ENCODE peak calls at places on chromosomes 7 and 10, in nine cellular contexts. L, Q, T, E, F, O, M, W and P are unnamed samples.

GRCh38 chr7:40148671-40149070 is 13.9 kb downstream of the SUGCT start:
- DNase-seq in W (no peak), E (no peak), F (no peak), M (no peak), T (no peak), L (no peak), O (no peak), Q (no peak), P (no peak)

GRCh38 chr7:105978035-105978434 is 15.0 kb downstream of the CDHR3 start:
- DNase-seq in T (no peak), Q (no peak), W (no peak), F (no peak), O (no peak), M (no peak), E (no peak), L (no peak), P (no peak)

GRCh38 chr7:151243411-151244155 is 4.9 kb downstream of the SMARCD3 start:
- DNase-seq in T (no peak), Q (no peak), E (no peak), W (peak), L (no peak), O (no peak), F (no peak), M (no peak), P (no peak)

GRCh38 chr7:139696547-139696946 is 81.3 kb downstream of the HIPK2 start:
- DNase-seq in O (no peak), M (no peak), W (peak), Q (no peak), E (no peak), L (no peak), T (no peak), F (no peak), P (no peak)

GRCh38 chr7:6729492-6730342 is 23.0 kb upstream of the ZNF12 start:
- DNase-seq in F (peak), M (peak), O (peak), W (peak), L (peak), E (peak), T (peak), Q (peak), P (peak)

GRCh38 chr7:23234569-23235296 is 11.8 kb upstream of the GPNMB start:
- DNase-seq in T (no peak), E (no peak), L (no peak), F (no peak), M (no peak), O (no peak), W (no peak), Q (no peak), P (no peak)

GRCh38 chr10:86992929-86993328 is 24.6 kb downstream of the ADIRF start:
- DNase-seq in E (no peak), T (no peak), M (no peak), F (no peak), O (no peak), L (no peak), W (no peak), Q (peak), P (no peak)

GRCh38 chr7:131235489-131236317 is 92.0 kb upstream of the MKLN1 start:
- DNase-seq in E (peak), W (peak), F (no peak), O (peak), L (peak), Q (no peak), M (peak), T (no peak), P (peak)

GRCh38 chr7:74403521-74404387 is 50.0 kb upstream of the GTF2IRD1 start:
- DNase-seq in T (no peak), L (no peak), F (no peak), M (no peak), E (no peak), W (no peak), Q (no peak), O (no peak), P (no peak)

GRCh38 chr10:35329520-35329919 is 6.8 kb upstream of the CCNY start:
- DNase-seq in T (no peak), L (no peak), W (no peak), O (no peak), Q (no peak), F (no peak), M (no peak), E (no peak), P (no peak)

GRCh38 chr7:76069238-76069638 is 21.3 kb downstream of the MDH2 start:
- DNase-seq in T (no peak), F (peak), E (peak), Q (peak), O (peak), W (no peak), M (peak), L (peak), P (peak)

GRCh38 chr7:75957021-75957736 is 37.2 kb downstream of the TMEM120A start:
- DNase-seq in E (no peak), Q (no peak), W (no peak), O (no peak), L (peak), F (no peak), T (no peak), M (no peak), P (peak)

GRCh38 chr7:132004528-132004927 is 448.1 kb upstream of the PODXL start:
- DNase-seq in M (no peak), W (no peak), Q (no peak), L (peak), T (no peak), O (no peak), E (no peak), F (no peak), P (no peak)

GRCh38 chr7:77740257-77740656 is 44.0 kb downstream of the RSBN1L start:
- DNase-seq in O (no peak), M (no peak), W (no peak), L (no peak), E (no peak), Q (no peak), F (no peak), T (no peak), P (no peak)

GRCh38 chr10:110865804-110866482 is 5.8 kb upstream of the PDCD4 start:
- DNase-seq in L (peak), M (no peak), O (no peak), T (no peak), E (no peak), F (no peak), Q (no peak), W (no peak), P (no peak)

GRCh38 chr7:46932656-46933424 is 649.1 kb downstream of the TNS3 start:
- DNase-seq in M (no peak), F (peak), O (no peak), L (peak), E (peak), T (no peak), Q (peak), W (no peak), P (no peak)

GRCh38 chr7:159071260-159071659 is 73.4 kb downstream of the VIPR2 start:
- DNase-seq in M (no peak), Q (no peak), L (no peak), F (no peak), W (no peak), E (no peak), T (no peak), O (no peak), P (no peak)

GRCh38 chr10:117266812-117267211 is 25.9 kb downstream of the SLC18A2 start:
- DNase-seq in F (no peak), E (no peak), M (no peak), T (no peak), L (no peak), O (no peak), Q (no peak), W (no peak), P (no peak)

GRCh38 chr7:73828107-73828803 is 2.5 kb upstream of the CLDN4 start:
- DNase-seq in W (no peak), L (peak), M (peak), E (no peak), O (no peak), T (peak), F (no peak), Q (peak), P (peak)

GRCh38 chr7:112616295-112616694 is 135.5 kb downstream of the LSMEM1 start:
- DNase-seq in M (no peak), L (no peak), W (no peak), E (no peak), O (no peak), T (no peak), Q (no peak), F (no peak), P (no peak)

GRCh38 chr10:13271552-13272163 is 28.2 kb downstream of the PHYH start:
- DNase-seq in T (peak), F (no peak), W (peak), E (peak), Q (no peak), M (peak), L (peak), O (no peak), P (peak)

GRCh38 chr10:11724938-11725776 is 17.0 kb upstream of the ECHDC3 start:
- DNase-seq in L (peak), T (no peak), Q (peak), M (peak), O (peak), W (peak), E (peak), F (no peak), P (no peak)

GRCh38 chr7:110675383-110676103 is 415.4 kb upstream of the LRRN3 start:
- DNase-seq in T (no peak), F (no peak), L (no peak), E (no peak), Q (no peak), O (no peak), W (no peak), M (no peak), P (no peak)

GRCh38 chr10:126387931-126388911 is at the start of gene ADAM12:
- DNase-seq in M (peak), L (peak), E (peak), Q (no peak), T (no peak), W (no peak), O (no peak), F (peak), P (no peak)

GRCh38 chr10:79437111-79437814 is 8.2 kb downstream of the ZCCHC24 start:
- DNase-seq in Q (no peak), O (no peak), E (no peak), W (no peak), L (no peak), F (no peak), T (no peak), M (no peak), P (no peak)

GRCh38 chr7:155762639-155763038 is 49.6 kb downstream of the SHH start:
- DNase-seq in E (no peak), M (no peak), Q (no peak), O (no peak), T (no peak), L (no peak), F (no peak), W (no peak), P (no peak)

GRCh38 chr7:155763721-155764431 is 48.4 kb downstream of the SHH start:
- DNase-seq in O (no peak), Q (no peak), T (no peak), W (peak), E (no peak), F (no peak), L (peak), M (no peak), P (peak)

GRCh38 chr7:155765458-155765857 is 46.8 kb downstream of the SHH start:
- DNase-seq in L (no peak), O (no peak), M (no peak), W (no peak), T (no peak), E (no peak), F (no peak), Q (no peak), P (no peak)

GRCh38 chr7:155763122-155763521 is 49.1 kb downstream of the SHH start:
- DNase-seq in O (no peak), E (no peak), Q (no peak), T (no peak), M (no peak), L (no peak), W (no peak), F (no peak), P (no peak)

GRCh38 chr7:155764432-155764798 is 47.8 kb downstream of the SHH start:
- DNase-seq in Q (no peak), O (no peak), L (no peak), E (no peak), W (peak), F (no peak), T (no peak), M (no peak), P (no peak)
- H3K4me3 ChIP-seq in Q (no peak), O (no peak), L (no peak), E (no peak), W (peak), F (no peak), T (no peak), M (no peak), P (no peak)

DNA sequence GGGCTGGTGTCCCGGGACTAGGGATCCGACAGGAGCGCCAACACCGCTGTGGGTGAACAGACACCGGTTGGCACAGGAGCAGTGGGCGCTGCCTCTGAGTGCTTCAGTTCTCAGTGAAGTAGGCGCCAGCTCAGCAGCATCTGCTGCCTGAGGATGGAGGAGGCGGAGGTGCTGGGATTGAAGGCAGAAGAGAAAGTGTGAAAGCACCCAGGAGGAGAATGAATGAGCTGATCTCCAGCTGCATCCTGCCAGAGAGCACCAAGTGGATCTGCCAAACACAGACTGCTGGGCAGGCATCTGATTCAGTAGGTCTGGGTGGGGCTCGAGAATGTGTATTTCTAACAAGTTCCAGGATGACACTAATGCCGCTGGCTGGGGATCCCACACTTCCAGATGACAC is 74.5 kb downstream of the LANCL2 start:
- DNase-seq in W (no peak), F (no peak), L (peak), M (no peak), T (no peak), E (no peak), Q (no peak), O (no peak), P (no peak)
- H3K4me3 ChIP-seq in W (no peak), F (no peak), L (no peak), M (no peak), T (no peak), E (no peak), Q (no peak), O (no peak), P (no peak)

GRCh38 chr7:845091-845490 is 12.8 kb downstream of the SUN1 start:
- DNase-seq in L (no peak), M (no peak), T (no peak), Q (no peak), F (no peak), W (no peak), E (no peak), O (no peak), P (no peak)
- H3K4me3 ChIP-seq in L (no peak), M (no peak), T (no peak), Q (no peak), F (no peak), W (no peak), E (no peak), O (no peak), P (no peak)

GRCh38 chr7:88357794-88358533 is 51.3 kb upstream of the STEAP4 start:
- DNase-seq in T (no peak), L (peak), M (no peak), E (no peak), W (no peak), Q (peak), O (no peak), F (no peak), P (no peak)
- H3K4me3 ChIP-seq in T (peak), L (no peak), M (no peak), E (no peak), W (no peak), Q (no peak), O (peak), F (peak), P (no peak)

DNA sequence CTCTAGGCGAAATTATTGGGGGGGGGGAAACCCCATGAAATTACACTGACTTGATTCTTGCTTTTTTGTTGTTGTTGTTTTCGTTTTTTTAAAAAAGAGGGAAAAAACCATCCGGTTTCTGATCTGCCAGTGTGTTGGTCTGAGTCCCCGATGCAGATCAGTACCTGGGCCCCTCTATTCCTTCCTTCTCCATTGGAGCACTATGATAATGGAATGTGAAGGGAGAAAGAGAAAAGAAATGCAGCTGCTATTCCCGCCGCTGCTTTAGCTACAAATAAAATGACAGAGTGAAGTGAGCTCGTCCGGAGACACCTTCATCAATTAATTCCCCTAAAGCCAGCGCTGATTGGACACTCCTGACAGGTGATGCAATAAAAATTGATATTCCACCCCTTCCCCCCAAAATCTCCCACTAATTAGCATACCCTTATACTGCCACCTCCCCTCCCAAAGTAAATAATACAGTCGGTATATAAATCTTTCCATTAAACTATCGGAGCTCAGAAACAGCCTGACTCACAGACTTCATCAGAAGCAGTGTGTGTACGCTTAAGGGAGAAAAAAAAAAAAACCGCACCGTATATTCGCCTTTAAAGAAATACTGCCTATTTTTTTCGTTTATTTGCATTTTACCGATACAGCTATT is 7.4 kb downstream of the SKIDA1 start:
- DNase-seq in L (peak), E (no peak), W (no peak), Q (no peak), T (no peak), F (no peak), O (no peak), M (no peak), P (no peak)
- H3K4me3 ChIP-seq in L (peak), E (peak), W (peak), Q (peak), T (peak), F (peak), O (peak), M (peak), P (peak)

GRCh38 chr7:27140108-27140842 is 3.2 kb downstream of the HOXA5 start:
- DNase-seq in E (no peak), Q (peak), O (no peak), M (no peak), L (no peak), T (no peak), W (no peak), F (peak), P (peak)
- H3K4me3 ChIP-seq in E (no peak), Q (no peak), O (peak), M (no peak), L (no peak), T (no peak), W (no peak), F (peak), P (peak)